ENCODE peak calls at places on chromosomes 11 and 22, in four cellular contexts. O, C, M and W are unnamed samples.

GRCh38 chr11:22787565-22788162 is 41.9 kb downstream of the SVIP start:
- DNase-seq in O (no peak), C (peak), M (peak), W (no peak)

GRCh38 chr22:26002456-26002855 is 166.8 kb upstream of the SEZ6L start:
- DNase-seq in O (no peak), C (no peak), M (no peak), W (no peak)

GRCh38 chr22:42528591-42529307 is 9.2 kb upstream of the RRP7A start:
- DNase-seq in O (no peak), C (no peak), M (no peak), W (no peak)

GRCh38 chr22:41521166-41521565 is 23.1 kb downstream of the POLR3H start:
- DNase-seq in O (no peak), C (no peak), M (no peak), W (no peak)

GRCh38 chr11:58770627-58771457 is 39.1 kb upstream of the GLYAT start:
- DNase-seq in O (no peak), C (no peak), M (no peak), W (no peak)

GRCh38 chr11:71500601-71501021 is 26.5 kb upstream of the KRTAP5-7 start:
- DNase-seq in O (peak), C (no peak), M (no peak), W (peak)

GRCh38 chr11:39011822-39012221 is 2413.8 kb upstream of the RAG2 start:
- DNase-seq in O (no peak), C (no peak), M (no peak), W (no peak)

GRCh38 chr22:44305888-44306287 is 6.9 kb downstream of the SHISAL1 start:
- DNase-seq in O (no peak), C (no peak), M (no peak), W (no peak)

GRCh38 chr11:112697371-112697770 is 263.8 kb upstream of the NCAM1 start:
- DNase-seq in O (no peak), C (no peak), M (peak), W (no peak)

GRCh38 chr11:35134403-35135126 is 4.4 kb upstream of the CD44 start:
- DNase-seq in O (no peak), C (no peak), M (no peak), W (no peak)

GRCh38 chr11:2306971-2307732 is 5.3 kb downstream of the TSPAN32 start:
- DNase-seq in O (no peak), C (no peak), M (no peak), W (peak)

GRCh38 chr11:104159356-104159755 is 4.6 kb downstream of the PDGFD start:
- DNase-seq in O (no peak), C (no peak), M (no peak), W (no peak)